ENCODE peak calls at places on chromosomes 13 and 19, in seven cellular contexts. U is mesothelial cell of epicardium, V is AG09309, H is AG04450, J is OCI-LY7, E is bronchial epithelial cell, L is heart left ventricle. M is an unnamed sample.

GRCh38 chr19:55451522-55452380 is 8.7 kb upstream of the SHISA7 start:
- DNase-seq in E (no peak), L (no peak), U (no peak), J (no peak), V (no peak), H (no peak), M (no peak)

GRCh38 chr19:58088521-58089052 is 9.4 kb downstream of the ZSCAN18 start:
- DNase-seq in V (no peak), H (no peak), J (no peak), U (no peak), L (no peak), E (no peak), M (no peak)

GRCh38 chr13:73341748-73342147 is 282.9 kb downstream of the KLF5 start:
- DNase-seq in E (peak), H (no peak), J (no peak), L (no peak), V (peak), U (no peak), M (no peak)

GRCh38 chr13:100473493-100474044 is 115.0 kb downstream of the GGACT start:
- DNase-seq in U (no peak), J (no peak), H (no peak), E (no peak), V (no peak), L (no peak), M (no peak)

GRCh38 chr19:13091400-13092161 is 11.1 kb downstream of the LYL1 start:
- DNase-seq in E (peak), J (no peak), L (peak), H (no peak), V (peak), U (no peak), M (peak)

GRCh38 chr19:2767688-2768087 is 15.4 kb downstream of the SGTA start:
- DNase-seq in V (no peak), U (no peak), L (no peak), H (no peak), J (no peak), E (no peak), M (no peak)

GRCh38 chr13:70237131-70237530 is 128.9 kb upstream of the KLHL1 start:
- DNase-seq in J (no peak), U (no peak), L (no peak), H (no peak), V (no peak), E (no peak), M (no peak)

GRCh38 chr19:30936276-30936675 is 413.0 kb downstream of the TSHZ3 start:
- DNase-seq in U (no peak), L (no peak), J (no peak), H (no peak), V (no peak), E (no peak), M (no peak)

GRCh38 chr13:47213057-47213456 is 316.2 kb upstream of the HTR2A start:
- DNase-seq in U (no peak), V (no peak), E (no peak), H (no peak), L (no peak), J (no peak), M (no peak)

GRCh38 chr19:42191855-42192254 is 25.6 kb downstream of the DEDD2 start:
- DNase-seq in U (no peak), H (peak), E (peak), L (no peak), V (peak), J (no peak), M (no peak)

GRCh38 chr19:8120636-8121480 is 28.5 kb downstream of the FBN3 start:
- DNase-seq in U (no peak), H (no peak), J (no peak), E (no peak), L (no peak), V (no peak), M (no peak)

GRCh38 chr13:38308736-38309135 is 40.9 kb upstream of the UFM1 start:
- DNase-seq in E (peak), L (no peak), U (no peak), H (peak), V (peak), J (no peak), M (no peak)

GRCh38 chr13:40381935-40382764 is 284.3 kb downstream of the FOXO1 start:
- DNase-seq in V (no peak), J (no peak), H (no peak), L (no peak), U (no peak), E (no peak), M (peak)

GRCh38 chr13:114010401-114011101 is 36.7 kb upstream of the C13orf46 start:
- DNase-seq in J (no peak), U (no peak), L (no peak), V (no peak), E (no peak), H (no peak), M (no peak)

GRCh38 chr19:28577666-28578065 is 635.3 kb downstream of the UQCRFS1 start:
- DNase-seq in J (no peak), L (no peak), U (no peak), H (no peak), E (no peak), V (no peak), M (no peak)

GRCh38 chr19:18743281-18743825 is 47.8 kb downstream of the COMP start:
- DNase-seq in L (peak), V (no peak), U (no peak), H (peak), J (no peak), E (peak), M (no peak)

GRCh38 chr13:108700421-108701170 is 71.2 kb downstream of the MYO16 start:
- DNase-seq in E (peak), V (no peak), H (peak), L (no peak), U (no peak), J (no peak), M (no peak)

GRCh38 chr13:108705031-108705430 is 75.6 kb downstream of the MYO16 start:
- DNase-seq in U (no peak), V (no peak), J (no peak), H (no peak), E (peak), L (no peak), M (no peak)

GRCh38 chr13:108702171-108702570 is 72.8 kb downstream of the MYO16 start:
- DNase-seq in E (no peak), U (no peak), V (no peak), L (no peak), J (no peak), H (no peak), M (no peak)
- TF ChIP-seq CTCF in E (no peak), U (no peak), V (no peak), L (no peak), J (no peak), H (no peak), M (no peak)

DNA sequence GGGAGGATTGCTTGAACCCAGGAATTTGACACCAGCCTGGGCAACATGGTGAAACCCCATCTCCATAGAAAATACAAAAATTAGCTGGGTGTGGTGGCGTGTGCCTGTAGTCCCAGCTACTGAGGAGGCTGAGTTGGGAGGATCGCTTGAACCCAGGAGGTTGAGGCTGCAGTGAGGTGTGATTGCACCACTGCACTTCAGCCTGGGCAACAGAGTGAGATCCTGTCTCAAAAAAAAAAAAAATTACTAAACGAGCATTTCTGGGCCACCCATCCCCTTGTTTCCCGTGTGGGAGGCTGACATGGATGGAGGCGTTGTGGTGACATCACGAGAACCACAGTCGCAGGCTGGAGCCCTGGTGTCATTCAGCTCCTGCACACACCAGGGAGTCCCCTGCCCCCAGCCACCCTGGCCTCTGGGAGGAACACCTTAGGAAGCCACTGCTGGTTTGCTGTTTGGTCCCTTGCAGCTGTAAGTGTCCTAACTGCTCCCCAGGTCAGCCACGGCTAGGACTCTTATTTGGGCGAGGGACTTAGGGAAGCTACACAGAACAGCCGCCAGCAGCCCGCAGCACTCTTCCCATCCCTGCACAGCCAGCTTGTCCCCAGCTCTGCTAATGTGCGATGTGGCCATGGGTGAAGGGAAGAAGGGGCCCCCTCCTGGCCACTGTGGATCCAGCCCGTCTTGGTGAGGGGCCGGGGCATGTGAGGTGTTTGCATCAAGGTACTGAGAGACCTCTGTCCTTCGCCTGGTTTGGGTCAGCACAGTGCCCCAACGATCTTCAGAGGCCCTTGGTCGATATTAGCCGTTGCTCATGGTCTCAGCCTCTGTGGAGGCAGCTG is 12.7 kb downstream of the NKPD1 start:
- DNase-seq in H (no peak), J (no peak), V (no peak), L (no peak), U (no peak), E (no peak), M (no peak)
- TF ChIP-seq CTCF in H (no peak), J (no peak), V (no peak), L (no peak), U (no peak), E (no peak), M (no peak)

GRCh38 chr19:5717215-5717614 is 2.7 kb downstream of the LONP1 start:
- DNase-seq in E (no peak), J (no peak), U (no peak), H (no peak), L (no peak), V (no peak), M (no peak)

GRCh38 chr19:5718032-5718578 is 1.8 kb downstream of the LONP1 start:
- DNase-seq in J (no peak), H (peak), U (no peak), E (peak), L (no peak), V (no peak), M (no peak)

GRCh38 chr19:5718579-5719273 is 1.2 kb downstream of the LONP1 start:
- DNase-seq in V (peak), U (no peak), J (peak), E (peak), L (no peak), H (peak), M (no peak)

GRCh38 chr19:5719274-5719960 is 529 bp downstream of the LONP1 start:
- DNase-seq in U (no peak), J (peak), L (no peak), H (no peak), E (peak), V (no peak), M (no peak)

DNA sequence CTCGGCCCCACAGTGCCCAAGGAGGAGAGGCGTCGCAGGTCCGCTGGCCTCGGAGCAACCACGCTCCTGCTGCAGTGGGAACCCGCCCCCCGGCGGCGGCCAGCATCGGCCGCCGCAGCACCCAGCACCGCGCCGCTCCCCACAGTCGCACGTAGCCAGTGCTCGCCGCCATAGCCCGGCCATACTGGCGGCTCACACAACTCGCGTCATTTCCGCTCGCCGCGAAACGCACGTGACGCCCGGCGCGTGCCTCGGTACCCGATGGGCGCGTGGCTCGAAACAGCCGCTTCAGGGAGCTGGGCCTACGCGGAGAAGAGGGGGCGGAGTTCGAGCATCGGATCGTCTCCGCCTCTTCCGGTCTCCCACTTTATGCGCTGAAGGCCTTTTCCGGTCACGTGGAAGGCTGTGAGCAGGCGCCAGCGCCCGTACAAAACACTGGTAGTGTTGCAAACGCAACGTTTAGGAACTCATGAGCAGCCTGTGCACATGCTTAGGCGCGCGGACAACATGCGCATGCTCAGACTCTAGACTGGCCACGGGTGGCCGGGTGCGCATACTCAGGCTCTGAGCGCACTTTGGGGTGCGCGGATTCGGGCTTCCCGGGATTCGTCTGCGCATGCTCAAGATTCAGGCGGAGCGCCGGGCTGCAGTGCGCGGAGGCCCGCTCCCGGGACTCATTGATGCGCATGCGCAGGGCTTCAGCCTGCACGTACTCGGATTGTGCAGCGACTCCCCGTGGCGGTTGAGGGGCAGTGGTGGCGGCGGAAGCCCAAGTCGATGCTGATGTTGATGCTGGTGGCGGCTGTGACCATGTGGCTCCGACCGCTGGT is at the start of the genes CATSPERD and LONP1:
- DNase-seq in L (peak), J (peak), V (peak), U (peak), H (peak), E (peak), M (peak)
- TF ChIP-seq CTCF in L (peak), J (peak), V (peak), U (peak), H (peak), E (peak), M (peak)

GRCh38 chr13:44193731-44194130 is 179.9 kb upstream of the SERP2 start:
- DNase-seq in L (no peak), H (no peak), J (no peak), E (no peak), U (no peak), V (no peak), M (no peak)

GRCh38 chr13:44189085-44189484 is 184.5 kb upstream of the SERP2 start:
- DNase-seq in U (no peak), V (no peak), E (no peak), J (no peak), L (no peak), H (no peak), M (no peak)

GRCh38 chr13:44188257-44188656 is 185.4 kb upstream of the SERP2 start:
- DNase-seq in V (no peak), L (no peak), E (peak), J (no peak), U (no peak), H (no peak), M (no peak)

GRCh38 chr13:44191103-44191502 is 182.5 kb upstream of the SERP2 start:
- DNase-seq in L (no peak), J (no peak), U (no peak), V (no peak), H (no peak), E (no peak), M (no peak)

DNA sequence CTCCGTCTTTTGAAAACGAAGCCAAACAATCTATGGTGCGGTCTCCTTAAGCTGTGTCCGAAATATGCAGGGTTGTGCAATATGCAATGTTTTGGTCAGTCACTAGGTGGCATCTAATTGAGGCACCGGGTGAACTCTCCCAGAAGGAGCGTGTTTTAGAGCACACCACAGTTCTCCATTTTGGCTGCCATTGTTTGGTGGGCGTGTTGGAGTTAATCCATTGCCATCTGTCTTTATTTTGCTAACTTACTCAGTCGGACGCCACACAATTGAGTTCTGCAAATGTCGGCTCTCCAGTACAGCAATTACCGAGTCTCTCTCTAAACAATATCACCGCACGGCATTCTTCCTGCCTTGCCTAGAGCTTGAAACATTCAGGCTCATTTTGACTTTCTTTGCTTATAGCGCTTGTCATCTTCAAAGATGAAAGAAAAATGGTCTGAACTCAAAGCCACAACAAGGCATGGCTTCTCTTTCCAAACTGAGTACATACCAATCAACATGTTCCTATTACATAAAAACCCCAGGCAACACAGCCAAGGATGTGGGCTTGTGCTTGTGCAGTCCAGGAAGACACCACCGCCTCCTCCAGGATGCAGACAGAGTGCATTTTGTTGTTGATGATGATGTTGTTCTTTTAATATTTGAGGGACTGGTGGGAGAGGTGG is 182.0 kb upstream of the SERP2 start:
- DNase-seq in V (peak), U (no peak), E (peak), J (peak), H (no peak), L (peak), M (no peak)
- TF ChIP-seq CTCF in V (peak), U (peak), E (peak), J (peak), H (peak), L (peak), M (peak)

M was measured in tibial nerve.